ENCODE peak calls at places on chromosomes 3 and 15, in eight cellular contexts. Q, A, C, V, U, D, P and O are unnamed samples.

GRCh38 chr15:51771773-51772172 is 20.4 kb downstream of the TMOD2 start:
- DNase-seq in Q (no peak), A (no peak), C (no peak), V (no peak), U (no peak), D (no peak), P (no peak), O (no peak)

GRCh38 chr15:85407421-85408269 is 27.2 kb downstream of the AKAP13 start:
- DNase-seq in Q (peak; percentile 19), A (no peak), C (no peak), V (peak; percentile 90), U (no peak), D (peak; percentile 84), P (no peak), O (peak; percentile 84)

GRCh38 chr15:75403892-75404291 is 35.5 kb upstream of the MAN2C1 start:
- DNase-seq in Q (no peak), A (no peak), C (no peak), V (no peak), U (no peak), D (no peak), P (no peak), O (no peak)

GRCh38 chr3:133568294-133569014 is 5.0 kb upstream of the CDV3 start:
- DNase-seq in Q (no peak), A (no peak), C (no peak), V (peak; percentile 94), U (no peak), D (peak; percentile 55), P (no peak), O (peak; percentile 95)

GRCh38 chr15:82999426-82999825 is 12.0 kb downstream of the C15orf40 start:
- DNase-seq in Q (no peak), A (no peak), C (no peak), V (peak; percentile 41), U (no peak), D (no peak), P (no peak), O (peak; percentile 32)

GRCh38 chr15:40550381-40551037 is 14.3 kb downstream of the CCDC32 start:
- DNase-seq in Q (no peak), A (no peak), C (peak; percentile 59), V (no peak), U (no peak), D (no peak), P (no peak), O (no peak)

GRCh38 chr15:33201376-33202189 is 7.1 kb upstream of the FMN1 start:
- DNase-seq in Q (no peak), A (peak; percentile 79), C (peak; percentile 82), V (peak; percentile 46), U (peak; percentile 40), D (peak; percentile 96), P (peak; percentile 87), O (peak; percentile 77)

GRCh38 chr3:149534082-149534481 is 59.6 kb downstream of the TM4SF4 start:
- DNase-seq in Q (no peak), A (no peak), C (no peak), V (no peak), U (no peak), D (no peak), P (no peak), O (no peak)

DNA sequence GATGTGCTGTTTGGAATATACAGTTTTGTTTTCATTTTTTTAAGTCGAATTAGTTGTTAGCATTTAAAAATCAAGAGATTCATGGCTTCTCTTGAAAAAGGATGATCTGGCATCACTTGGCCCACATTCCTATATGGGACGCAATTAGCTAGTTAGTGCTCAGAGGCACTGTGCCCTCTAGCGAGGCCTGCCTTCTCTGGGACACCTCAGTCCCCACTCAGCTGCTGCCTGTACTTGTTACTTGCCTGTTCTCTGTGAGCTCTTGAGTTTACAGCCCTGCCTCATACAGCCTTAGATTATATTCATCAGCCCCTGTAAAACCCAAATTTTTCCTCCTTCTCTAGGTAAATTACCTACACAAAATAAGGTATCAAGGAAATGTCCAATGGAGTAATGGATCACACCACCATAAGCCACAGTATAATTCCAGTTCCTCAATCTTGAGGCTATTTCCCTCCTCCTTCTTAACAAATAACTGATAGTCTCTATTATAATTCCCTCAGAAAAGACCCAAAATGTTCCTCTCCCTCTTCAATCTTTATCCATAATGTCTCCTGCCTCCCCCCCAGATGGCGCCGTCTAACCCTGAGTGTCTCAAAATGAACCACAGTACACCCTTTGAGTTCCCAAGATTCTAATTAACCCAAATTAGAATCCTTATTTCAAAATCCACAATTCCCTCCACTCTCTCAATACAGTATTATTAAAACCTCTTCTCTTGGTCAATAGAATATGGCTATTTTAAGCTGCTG is 2.7 kb downstream of the ZMAT3 start:
- DNase-seq in Q (no peak), A (no peak), C (peak; percentile 53), V (peak; percentile 73), U (no peak), D (peak; percentile 30), P (peak; percentile 51), O (no peak)
- TF ChIP-seq CTCF in Q (no peak), A (no peak), C (peak; percentile 28), V (peak; percentile 49), U (no peak), D (peak; percentile 60), P (peak; percentile 68), O (peak; percentile 76)

GRCh38 chr3:12194669-12195161 is 36.0 kb upstream of the TIMP4 start:
- DNase-seq in Q (no peak), A (peak; percentile 82), C (peak; percentile 78), V (peak; percentile 73), U (no peak), D (peak; percentile 73), P (no peak), O (peak; percentile 13)
- TF ChIP-seq CTCF in Q (no peak), A (no peak), C (peak; percentile 77), V (no peak), U (no peak), D (peak; percentile 76), P (peak; percentile 7), O (peak; percentile 57)

GRCh38 chr3:178444416-178444815 is 91.8 kb upstream of the KCNMB2 start:
- DNase-seq in Q (no peak), A (no peak), C (no peak), V (no peak), U (no peak), D (no peak), P (no peak), O (no peak)

GRCh38 chr3:178446054-178446453 is 90.2 kb upstream of the KCNMB2 start:
- DNase-seq in Q (no peak), A (no peak), C (no peak), V (no peak), U (no peak), D (no peak), P (no peak), O (no peak)

GRCh38 chr3:178439504-178439903 is 96.7 kb upstream of the KCNMB2 start:
- DNase-seq in Q (no peak), A (no peak), C (no peak), V (peak; percentile 74), U (no peak), D (peak; percentile 11), P (peak; percentile 8), O (peak; percentile 38)

GRCh38 chr3:178445139-178445538 is 91.1 kb upstream of the KCNMB2 start:
- DNase-seq in Q (no peak), A (no peak), C (no peak), V (no peak), U (no peak), D (no peak), P (no peak), O (no peak)

DNA sequence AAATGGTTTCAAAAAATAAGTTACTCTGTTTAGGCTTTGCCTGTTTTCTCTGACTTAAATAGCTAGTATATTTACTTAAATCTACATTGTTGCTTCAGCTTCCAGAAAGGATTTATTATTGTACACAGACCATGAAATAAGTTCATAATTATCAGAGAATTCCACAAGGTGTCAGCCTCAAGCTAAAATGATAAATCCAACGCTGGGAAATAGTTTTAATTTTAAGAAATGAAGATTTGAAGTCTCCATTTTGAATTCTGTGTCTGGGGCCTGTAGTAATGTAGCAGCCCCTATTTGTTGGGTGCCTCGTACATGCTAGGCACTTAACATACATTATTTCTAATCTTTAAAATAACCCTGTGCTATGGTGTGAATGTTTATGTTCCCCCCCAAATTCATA is 92.6 kb upstream of the KCNMB2 start:
- DNase-seq in Q (no peak), A (no peak), C (no peak), V (peak; percentile 19), U (no peak), D (no peak), P (no peak), O (no peak)
- TF ChIP-seq CTCF in Q (no peak), A (no peak), C (no peak), V (no peak), U (peak; percentile 4), D (no peak), P (no peak), O (no peak)

DNA sequence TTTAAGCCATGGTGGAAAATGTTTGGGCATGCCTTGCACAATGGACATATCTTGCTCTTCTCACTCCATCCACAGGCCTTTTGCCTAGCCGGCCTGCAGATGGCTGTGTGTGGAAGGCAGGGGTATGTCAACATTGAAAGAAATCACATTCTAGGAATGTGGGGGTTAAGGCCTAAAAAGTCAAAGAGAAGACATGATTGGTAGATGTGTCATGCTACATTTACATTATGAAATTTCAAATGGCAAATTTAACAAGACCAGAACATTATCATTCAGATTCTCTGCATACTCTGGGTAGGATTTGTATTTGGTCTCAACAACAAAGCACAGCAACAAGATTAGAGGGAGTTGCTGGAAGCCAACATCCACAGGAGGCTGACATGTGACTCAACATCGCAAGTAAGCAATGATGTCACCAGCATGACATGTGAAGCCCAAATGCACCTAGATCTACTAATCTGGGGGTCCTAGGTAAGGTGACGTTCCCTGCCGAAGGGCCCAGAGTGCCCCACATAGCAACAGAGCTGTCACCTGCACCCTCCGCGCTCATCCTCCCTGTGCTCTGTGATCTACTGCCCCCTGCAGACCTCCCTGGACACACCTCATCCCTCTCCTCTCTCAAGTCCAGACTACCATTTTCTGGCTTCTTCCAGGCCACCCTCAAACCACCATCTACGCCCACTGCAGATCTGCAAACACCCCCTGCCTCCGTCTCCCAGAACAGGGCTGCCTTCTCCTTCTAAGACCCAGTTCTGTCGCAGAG is 39.4 kb downstream of the CLDN18 start:
- DNase-seq in Q (no peak), A (no peak), C (no peak), V (peak; percentile 85), U (no peak), D (no peak), P (peak; percentile 19), O (peak; percentile 85)
- TF ChIP-seq CTCF in Q (no peak), A (no peak), C (no peak), V (no peak), U (no peak), D (no peak), P (peak; percentile 34), O (peak; percentile 48)

GRCh38 chr15:45884289-45884688 is 249.5 kb downstream of the SQOR start:
- DNase-seq in Q (no peak), A (no peak), C (no peak), V (no peak), U (no peak), D (no peak), P (no peak), O (no peak)
- TF ChIP-seq CTCF in Q (no peak), A (no peak), C (no peak), V (no peak), U (no peak), D (no peak), P (no peak), O (no peak)

GRCh38 chr3:64225695-64226499 is 631 bp upstream of the PRICKLE2 start:
- DNase-seq in Q (no peak), A (no peak), C (no peak), V (peak; percentile 47), U (no peak), D (no peak), P (no peak), O (peak; percentile 32)
- TF ChIP-seq CTCF in Q (no peak), A (no peak), C (no peak), V (no peak), U (no peak), D (no peak), P (no peak), O (peak; percentile 46)